ENCODE peak calls at places on chromosomes 5 and 9, in seven cellular contexts. L, H, Z, O, V, R and F are unnamed samples.
A peak's percentile ranks its signal among the peaks of the same experiment; 100 is the strongest.

GRCh38 chr5:162209005-162209605 is 141.5 kb downstream of the GABRG2 start:
- DNase-seq in L (no peak), H (no peak), Z (no peak), O (peak; percentile 78), V (no peak), R (peak; percentile 61), F (no peak)

GRCh38 chr5:44332360-44332971 is 56.8 kb downstream of the FGF10 start:
- DNase-seq in L (no peak), H (peak; percentile 1), Z (peak; percentile 66), O (peak; percentile 81), V (peak; percentile 31), R (peak; percentile 3), F (peak; percentile 52)

GRCh38 chr5:159601216-159601615 is 270.9 kb upstream of the IL12B start:
- DNase-seq in L (no peak), H (no peak), Z (no peak), O (no peak), V (no peak), R (no peak), F (no peak)

GRCh38 chr9:124813496-124814177 is 36.7 kb downstream of the OLFML2A start:
- DNase-seq in L (no peak), H (no peak), Z (no peak), O (no peak), V (no peak), R (no peak), F (no peak)

GRCh38 chr9:114155263-114155966 is at the start of gene COL27A1:
- DNase-seq in L (peak; percentile 5), H (peak; percentile 44), Z (peak; percentile 85), O (peak; percentile 75), V (peak; percentile 34), R (peak; percentile 98), F (peak; percentile 70)

GRCh38 chr5:67182406-67182805 is 14.2 kb downstream of the CD180 start:
- DNase-seq in L (no peak), H (peak; percentile 71), Z (peak; percentile 78), O (peak; percentile 19), V (no peak), R (peak; percentile 57), F (peak; percentile 89)

GRCh38 chr5:74237746-74238145 is 402.8 kb downstream of the ENC1 start:
- DNase-seq in L (no peak), H (no peak), Z (no peak), O (peak; percentile 74), V (no peak), R (no peak), F (no peak)

GRCh38 chr5:10859393-10860195 is 98.6 kb upstream of the DAP start:
- DNase-seq in L (no peak), H (no peak), Z (no peak), O (no peak), V (no peak), R (peak; percentile 34), F (no peak)

GRCh38 chr5:125054106-125054505 is 307.7 kb upstream of the ZNF608 start:
- DNase-seq in L (no peak), H (no peak), Z (no peak), O (no peak), V (no peak), R (no peak), F (peak; percentile 22)

GRCh38 chr9:107443786-107444185 is 45.8 kb downstream of the KLF4 start:
- DNase-seq in L (no peak), H (no peak), Z (no peak), O (no peak), V (no peak), R (no peak), F (no peak)

GRCh38 chr5:106423109-106423897 is 1247.4 kb downstream of the EFNA5 start:
- DNase-seq in L (no peak), H (no peak), Z (no peak), O (no peak), V (no peak), R (peak; percentile 17), F (no peak)

GRCh38 chr5:78830647-78831046 is 154.5 kb downstream of the ARSB start:
- DNase-seq in L (no peak), H (no peak), Z (no peak), O (no peak), V (peak; percentile 8), R (no peak), F (no peak)

GRCh38 chr5:142684508-142685031 is 1.3 kb downstream of the FGF1 start:
- DNase-seq in L (no peak), H (no peak), Z (no peak), O (no peak), V (no peak), R (no peak), F (peak; percentile 33)

GRCh38 chr5:133687212-133688051 is 75.1 kb upstream of the FSTL4 start:
- DNase-seq in L (no peak), H (no peak), Z (no peak), O (no peak), V (no peak), R (no peak), F (no peak)

GRCh38 chr5:168642019-168642418 is 62.9 kb upstream of the PANK3 start:
- DNase-seq in L (no peak), H (no peak), Z (no peak), O (no peak), V (no peak), R (no peak), F (no peak)

GRCh38 chr9:96199006-96199405 is 103.0 kb downstream of the HSD17B3 start:
- DNase-seq in L (no peak), H (no peak), Z (no peak), O (no peak), V (no peak), R (no peak), F (no peak)

GRCh38 chr5:148659641-148660345 is 5.5 kb upstream of the HTR4 start:
- DNase-seq in L (no peak), H (no peak), Z (no peak), O (no peak), V (peak; percentile 52), R (no peak), F (no peak)

GRCh38 chr5:139271201-139272027 is 22.1 kb upstream of the MATR3 start:
- DNase-seq in L (no peak), H (no peak), Z (peak; percentile 93), O (no peak), V (peak; percentile 84), R (no peak), F (peak; percentile 94)

GRCh38 chr5:168285696-168286095 is 5.7 kb upstream of the WWC1 start:
- DNase-seq in L (no peak), H (no peak), Z (no peak), O (no peak), V (no peak), R (no peak), F (no peak)

GRCh38 chr9:100352201-100352726 is 478 bp downstream of the TEX10 start:
- DNase-seq in L (no peak), H (no peak), Z (peak; percentile 15), O (peak; percentile 26), V (no peak), R (no peak), F (peak; percentile 10)

GRCh38 chr5:52760695-52761366 is 26.9 kb upstream of the ITGA1 start:
- DNase-seq in L (no peak), H (no peak), Z (no peak), O (no peak), V (no peak), R (no peak), F (no peak)